ENCODE peak calls at places on chromosomes 13 and 19, in nine cellular contexts. N is PC-3, R is uterus, F is ascending aorta, E is left ventricle myocardium inferior, X is GM13977, G is B cell, U is nephron progenitor cell, Z is neural progenitor cell. I is an unnamed sample.

GRCh38 chr13:109647046-109647445 is 139.3 kb downstream of the IRS2 start:
- DNase-seq in F (no peak), X (no peak), G (no peak), R (no peak), U (no peak), N (peak; percentile 46), E (no peak), Z (peak; percentile 35), I (no peak)

GRCh38 chr13:73879346-73880020 is 254.7 kb downstream of the KLF12 start:
- DNase-seq in R (no peak), E (no peak), U (no peak), N (no peak), F (no peak), Z (no peak), X (no peak), G (no peak), I (no peak)

GRCh38 chr13:93039131-93039530 is 187.5 kb upstream of the GPC6 start:
- DNase-seq in Z (no peak), N (no peak), R (no peak), X (no peak), G (no peak), E (no peak), U (no peak), F (no peak), I (no peak)

GRCh38 chr19:33275933-33276619 is 26.3 kb downstream of the CEBPA start:
- DNase-seq in N (no peak), R (no peak), U (no peak), X (no peak), Z (no peak), G (no peak), F (no peak), E (no peak), I (no peak)

GRCh38 chr13:87322386-87322785 is 348.8 kb upstream of the SLITRK5 start:
- DNase-seq in X (no peak), E (no peak), F (no peak), Z (no peak), G (no peak), U (no peak), N (no peak), R (no peak), I (no peak)

GRCh38 chr13:30103161-30103858 is 204.0 kb downstream of the KATNAL1 start:
- DNase-seq in E (no peak), X (no peak), R (no peak), F (no peak), Z (no peak), N (no peak), U (no peak), G (no peak), I (no peak)

GRCh38 chr19:21483589-21484170 is 21.7 kb upstream of the ZNF429 start:
- DNase-seq in R (peak; percentile 63), Z (peak; percentile 45), F (peak; percentile 69), G (peak; percentile 78), U (peak; percentile 35), N (no peak), E (peak; percentile 67), X (no peak), I (peak; percentile 79)

GRCh38 chr13:59776924-59777690 is 386.6 kb downstream of the DIAPH3 start:
- DNase-seq in R (no peak), N (peak; percentile 86), Z (no peak), E (no peak), G (no peak), F (no peak), X (no peak), U (no peak), I (no peak)

GRCh38 chr19:49713236-49713845 is 22.4 kb downstream of the CPT1C start:
- DNase-seq in Z (no peak), F (no peak), X (no peak), N (peak; percentile 86), G (no peak), R (no peak), E (no peak), U (no peak), I (no peak)

GRCh38 chr19:7679017-7679720 is 1.5 kb upstream of the TRAPPC5 start:
- DNase-seq in X (peak; percentile 81), U (no peak), Z (no peak), E (no peak), G (peak; percentile 86), F (no peak), N (peak; percentile 55), R (no peak), I (no peak)

GRCh38 chr19:737591-738093 is 13.3 kb upstream of the MISP start:
- DNase-seq in U (peak; percentile 71), N (peak; percentile 48), R (peak; percentile 47), E (no peak), F (no peak), X (peak; percentile 88), G (peak; percentile 69), Z (peak; percentile 63), I (no peak)

GRCh38 chr13:35470671-35471465 is 5.6 kb downstream of the MAB21L1 start:
- DNase-seq in E (peak; percentile 62), G (peak; percentile 10), U (peak; percentile 65), N (no peak), Z (peak; percentile 89), R (peak; percentile 49), X (peak; percentile 10), F (no peak), I (no peak)

GRCh38 chr13:99431927-99432636 is 69.2 kb upstream of the TM9SF2 start:
- DNase-seq in Z (no peak), R (no peak), F (no peak), X (peak; percentile 53), G (peak; percentile 49), N (no peak), U (no peak), E (no peak), I (no peak)

GRCh38 chr13:99435116-99435515 is 66.2 kb upstream of the TM9SF2 start:
- DNase-seq in X (no peak), E (no peak), F (no peak), G (no peak), U (no peak), R (no peak), Z (no peak), N (no peak), I (no peak)

GRCh38 chr13:99433543-99434075 is 67.7 kb upstream of the TM9SF2 start:
- DNase-seq in R (no peak), U (no peak), F (no peak), E (no peak), Z (no peak), X (no peak), G (no peak), N (no peak), I (no peak)

GRCh38 chr13:99434258-99434788 is 66.9 kb upstream of the TM9SF2 start:
- DNase-seq in Z (no peak), R (no peak), N (no peak), X (no peak), U (no peak), G (peak; percentile 53), E (no peak), F (no peak), I (no peak)

GRCh38 chr13:99432637-99433542 is 68.4 kb upstream of the TM9SF2 start:
- DNase-seq in N (peak; percentile 75), Z (peak; percentile 79), X (peak; percentile 68), G (peak; percentile 87), U (peak; percentile 51), E (peak; percentile 65), F (peak; percentile 86), R (no peak), I (no peak)
- TF ChIP-seq CTCF in N (no peak), Z (no peak), X (no peak), G (no peak), U (no peak), E (no peak), F (no peak), R (no peak), I (peak; percentile 32)

DNA sequence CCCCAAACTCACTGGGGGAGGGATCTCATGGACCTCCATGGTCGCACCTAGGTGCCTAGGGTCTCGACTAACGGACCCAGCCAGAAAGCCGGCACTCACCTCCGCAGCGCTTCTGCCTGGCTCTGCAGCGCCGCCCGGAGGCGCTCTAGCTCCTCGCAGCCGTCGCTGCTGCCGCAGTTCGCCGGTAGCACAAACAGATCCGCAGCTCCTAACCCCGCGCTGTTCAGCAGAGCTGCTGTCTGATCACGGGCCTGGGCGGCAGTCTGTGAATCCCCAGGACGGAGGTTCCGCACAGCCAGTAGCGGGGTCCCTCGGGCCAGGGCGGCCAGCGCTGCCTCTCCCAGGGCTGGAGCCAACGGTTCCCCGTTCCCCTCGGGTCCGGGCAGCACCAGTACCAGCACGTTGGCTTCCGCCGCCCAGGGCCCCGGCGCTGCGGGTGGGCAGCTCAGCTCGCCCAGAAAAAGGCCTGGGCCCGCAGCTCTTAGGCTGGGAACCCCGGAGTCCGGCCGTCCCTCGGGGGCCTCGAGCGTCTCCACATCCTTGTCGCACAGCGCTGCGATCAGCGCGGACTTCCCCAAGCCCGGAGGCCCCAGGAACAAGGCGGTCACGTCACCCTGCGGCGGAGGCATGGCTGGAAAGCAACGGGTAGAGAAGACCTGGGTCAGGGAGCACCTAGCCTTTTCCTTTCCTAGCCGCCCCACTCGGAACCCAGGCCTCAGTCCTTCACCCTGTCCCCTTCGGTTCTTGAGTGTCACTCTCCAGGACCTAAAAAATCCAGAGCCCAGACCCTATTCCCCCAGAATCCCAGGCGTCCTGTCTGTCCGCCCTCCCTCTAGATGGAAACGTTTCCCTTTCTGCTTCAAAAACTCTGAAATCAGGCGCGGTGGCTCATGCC is 977 bp downstream of the IRGQ start:
- DNase-seq in N (peak; percentile 70), Z (peak; percentile 91), G (peak; percentile 86), X (peak; percentile 75), U (peak; percentile 66), E (no peak), R (no peak), F (peak; percentile 78), I (no peak)
- TF ChIP-seq CTCF in N (peak; percentile 72), Z (peak; percentile 87), G (peak; percentile 89), X (peak; percentile 99), U (peak; percentile 78), E (peak; percentile 52), R (peak; percentile 31), F (peak; percentile 69), I (peak; percentile 91)

GRCh38 chr13:27283906-27284523 is 13.4 kb downstream of the RASL11A start:
- DNase-seq in G (peak; percentile 53), R (no peak), U (no peak), N (peak; percentile 59), Z (no peak), X (no peak), E (no peak), F (no peak), I (no peak)
- TF ChIP-seq CTCF in G (peak; percentile 28), R (peak; percentile 18), U (no peak), N (peak; percentile 66), Z (peak; percentile 14), X (peak; percentile 52), E (peak; percentile 55), F (peak; percentile 62), I (peak; percentile 70)

GRCh38 chr19:11452814-11453335 is 17.4 kb downstream of the PRKCSH start:
- DNase-seq in Z (no peak), X (no peak), N (no peak), E (no peak), U (no peak), G (no peak), F (no peak), R (no peak), I (no peak)

GRCh38 chr19:11451327-11451941 is 16.0 kb downstream of the PRKCSH start:
- DNase-seq in R (no peak), E (no peak), Z (no peak), F (no peak), N (no peak), G (no peak), X (no peak), U (no peak), I (no peak)

GRCh38 chr19:11451942-11452813 is 16.7 kb downstream of the PRKCSH start:
- DNase-seq in N (no peak), X (peak; percentile 87), R (no peak), G (no peak), Z (peak; percentile 45), U (no peak), E (no peak), F (no peak), I (no peak)

GRCh38 chr19:11456659-11457058 is 21.2 kb downstream of the PRKCSH start:
- DNase-seq in X (no peak), Z (no peak), R (no peak), E (no peak), F (no peak), G (no peak), N (no peak), U (no peak), I (no peak)

GRCh38 chr19:11453468-11454341 is 18.3 kb downstream of the PRKCSH start:
- DNase-seq in X (peak; percentile 74), G (peak; percentile 50), U (no peak), R (no peak), Z (peak; percentile 63), E (no peak), F (no peak), N (no peak), I (no peak)
- TF ChIP-seq CTCF in X (peak; percentile 57), G (peak; percentile 65), U (peak; percentile 47), R (peak; percentile 7), Z (peak; percentile 74), E (peak; percentile 31), F (peak; percentile 15), N (peak; percentile 62), I (peak; percentile 56)

I was measured in chondrocyte.